ENCODE peak calls at places on chromosomes 2 and 18, in six cellular contexts. G, I, K, U, Z and V are unnamed samples.

GRCh38 chr2:2641541-2642410 is 310.7 kb upstream of the MYT1L start:
- DNase-seq in Z (no peak), K (no peak), U (no peak), G (no peak), I (no peak), V (no peak)

GRCh38 chr18:49277395-49278036 is 182.9 kb downstream of the DYM start:
- DNase-seq in K (peak), G (no peak), Z (no peak), U (no peak), I (no peak), V (no peak)

GRCh38 chr2:174874081-174874480 is 109.8 kb upstream of the CHRNA1 start:
- DNase-seq in Z (no peak), U (no peak), K (no peak), I (no peak), G (no peak), V (no peak)

GRCh38 chr2:239394346-239394945 is 6.4 kb downstream of the HDAC4 start:
- DNase-seq in Z (no peak), U (no peak), K (no peak), I (no peak), G (no peak), V (no peak)

GRCh38 chr18:29225351-29225750 is 1048.4 kb upstream of the CDH2 start:
- DNase-seq in K (no peak), Z (no peak), I (no peak), U (no peak), G (no peak), V (no peak)

GRCh38 chr2:188978291-188979081 is 4.3 kb downstream of the COL3A1 start:
- DNase-seq in G (no peak), U (no peak), Z (no peak), I (no peak), K (no peak), V (peak)

GRCh38 chr18:23238651-23239349 is 103.5 kb downstream of the CABLES1 start:
- DNase-seq in K (peak), G (no peak), Z (no peak), I (no peak), U (no peak), V (no peak)

GRCh38 chr2:220148849-220149248 is 521.4 kb downstream of the SLC4A3 start:
- DNase-seq in K (no peak), Z (no peak), I (no peak), U (no peak), G (no peak), V (no peak)

GRCh38 chr18:48826271-48826670 is 124.5 kb downstream of the SMAD7 start:
- DNase-seq in K (no peak), Z (no peak), G (no peak), I (no peak), U (no peak), V (no peak)

GRCh38 chr18:8898990-8899389 is 193.6 kb downstream of the MTCL1 start:
- DNase-seq in G (no peak), I (no peak), Z (no peak), U (no peak), K (no peak), V (no peak)

GRCh38 chr18:42644729-42645131 is 470.8 kb downstream of the RIT2 start:
- DNase-seq in I (no peak), U (no peak), Z (no peak), K (no peak), G (no peak), V (no peak)

GRCh38 chr2:165776013-165776412 is 18.0 kb downstream of the GALNT3 start:
- DNase-seq in Z (no peak), K (no peak), G (peak), U (no peak), I (no peak), V (no peak)

GRCh38 chr2:235396071-235396846 is 97.6 kb upstream of the AGAP1 start:
- DNase-seq in Z (no peak), U (no peak), I (no peak), K (no peak), G (no peak), V (no peak)

GRCh38 chr2:121721926-121722325 is 14.7 kb downstream of the NIFK start:
- DNase-seq in U (no peak), Z (no peak), I (no peak), K (peak), G (no peak), V (no peak)

GRCh38 chr2:24409700-24410556 is 49.6 kb upstream of the ITSN2 start:
- DNase-seq in U (no peak), Z (peak), G (peak), I (peak), K (peak), V (peak)

GRCh38 chr2:206915136-206915535 is 24.2 kb upstream of the CPO start:
- DNase-seq in K (peak), U (no peak), I (no peak), G (no peak), Z (no peak), V (peak)

GRCh38 chr18:395481-396250 is 104.8 kb downstream of the COLEC12 start:
- DNase-seq in U (no peak), K (peak), G (peak), Z (no peak), I (no peak), V (no peak)

GRCh38 chr2:25418944-25419677 is 77.4 kb upstream of the DNMT3A start:
- DNase-seq in I (no peak), G (no peak), U (no peak), K (no peak), Z (peak), V (peak)

GRCh38 chr2:193581807-193582206 is 1387.1 kb upstream of the TMEFF2 start:
- DNase-seq in I (no peak), U (no peak), G (no peak), Z (no peak), K (no peak), V (no peak)

GRCh38 chr2:134436706-134437105 is 182.8 kb downstream of the MGAT5 start:
- DNase-seq in Z (no peak), G (no peak), K (no peak), U (no peak), I (no peak), V (no peak)